ENCODE peak calls at places on chromosomes 2 and 18, in seven cellular contexts. One of them, this sample, is unnamed.

GRCh38 chr2:143778981-143779380 is 649.8 kb downstream of the ARHGAP15 start:
- DNase-seq in neuronal stem cell: no peak
- DNase-seq in H1: no peak
- DNase-seq in trophoblast cell: peak; percentile 64
- DNase-seq in mesendoderm: peak; percentile 99
- DNase-seq in IMR-90: peak; percentile 62
- DNase-seq in H9: peak; percentile 44
- DNase-seq in this sample: no peak

GRCh38 chr2:96156011-96156820 is 11.0 kb upstream of the DUSP2 start:
- DNase-seq in trophoblast cell: no peak
- DNase-seq in mesendoderm: no peak
- DNase-seq in neuronal stem cell: no peak
- DNase-seq in IMR-90: no peak
- DNase-seq in H9: no peak
- DNase-seq in H1: no peak
- DNase-seq in this sample: no peak

GRCh38 chr2:235510305-235510704 is 16.5 kb downstream of the AGAP1 start:
- DNase-seq in H9: no peak
- DNase-seq in IMR-90: no peak
- DNase-seq in trophoblast cell: no peak
- DNase-seq in H1: no peak
- DNase-seq in mesendoderm: no peak
- DNase-seq in neuronal stem cell: no peak
- DNase-seq in this sample: no peak

GRCh38 chr2:33589444-33589843 is 9.7 kb downstream of the FAM98A start:
- DNase-seq in mesendoderm: no peak
- DNase-seq in H9: no peak
- DNase-seq in trophoblast cell: no peak
- DNase-seq in IMR-90: peak; percentile 19
- DNase-seq in neuronal stem cell: no peak
- DNase-seq in H1: no peak
- DNase-seq in this sample: no peak

GRCh38 chr2:168515502-168515901 is 59.4 kb downstream of the CERS6 start:
- DNase-seq in H1: no peak
- DNase-seq in mesendoderm: no peak
- DNase-seq in neuronal stem cell: no peak
- DNase-seq in IMR-90: peak; percentile 76
- DNase-seq in H9: no peak
- DNase-seq in trophoblast cell: peak; percentile 56
- DNase-seq in this sample: peak; percentile 62

GRCh38 chr2:75053484-75054112 is 95.2 kb downstream of the POLE4 start:
- DNase-seq in IMR-90: peak; percentile 16
- DNase-seq in trophoblast cell: peak; percentile 78
- DNase-seq in H9: peak; percentile 82
- DNase-seq in H1: peak; percentile 31
- DNase-seq in mesendoderm: peak; percentile 80
- DNase-seq in neuronal stem cell: peak; percentile 15
- DNase-seq in this sample: peak; percentile 47

GRCh38 chr2:186670831-186671230 is 23.0 kb upstream of the FAM171B start:
- DNase-seq in IMR-90: no peak
- DNase-seq in neuronal stem cell: no peak
- DNase-seq in trophoblast cell: no peak
- DNase-seq in H1: no peak
- DNase-seq in H9: no peak
- DNase-seq in mesendoderm: no peak
- DNase-seq in this sample: no peak

GRCh38 chr18:5237083-5237722 is 40.1 kb upstream of the AKAIN1 start:
- DNase-seq in H1: no peak
- DNase-seq in H9: no peak
- DNase-seq in IMR-90: peak; percentile 34
- DNase-seq in neuronal stem cell: peak; percentile 1
- DNase-seq in trophoblast cell: no peak
- DNase-seq in mesendoderm: no peak
- DNase-seq in this sample: peak; percentile 44

GRCh38 chr2:50953021-50953420 is 78.9 kb downstream of the NRXN1 start:
- DNase-seq in trophoblast cell: peak; percentile 17
- DNase-seq in mesendoderm: no peak
- DNase-seq in IMR-90: peak; percentile 68
- DNase-seq in neuronal stem cell: no peak
- DNase-seq in H9: no peak
- DNase-seq in H1: no peak
- DNase-seq in this sample: no peak

GRCh38 chr2:239167766-239168444 is 232.9 kb downstream of the HDAC4 start:
- DNase-seq in mesendoderm: no peak
- DNase-seq in trophoblast cell: no peak
- DNase-seq in H9: no peak
- DNase-seq in neuronal stem cell: no peak
- DNase-seq in H1: no peak
- DNase-seq in IMR-90: no peak
- DNase-seq in this sample: no peak

GRCh38 chr2:147810883-147811765 is 33.7 kb upstream of the ACVR2A start:
- DNase-seq in mesendoderm: no peak
- DNase-seq in H1: no peak
- DNase-seq in IMR-90: no peak
- DNase-seq in neuronal stem cell: no peak
- DNase-seq in trophoblast cell: no peak
- DNase-seq in H9: no peak
- DNase-seq in this sample: no peak

GRCh38 chr2:234496835-234497591 is at the start of gene ARL4C:
- DNase-seq in H1: no peak
- DNase-seq in trophoblast cell: peak; percentile 67
- DNase-seq in IMR-90: peak; percentile 60
- DNase-seq in mesendoderm: peak; percentile 81
- DNase-seq in neuronal stem cell: peak; percentile 77
- DNase-seq in H9: peak; percentile 81
- DNase-seq in this sample: peak; percentile 82

GRCh38 chr2:171763602-171764001 is 76.3 kb downstream of the DYNC1I2 start:
- DNase-seq in H9: no peak
- DNase-seq in IMR-90: no peak
- DNase-seq in H1: no peak
- DNase-seq in mesendoderm: no peak
- DNase-seq in trophoblast cell: no peak
- DNase-seq in neuronal stem cell: no peak
- DNase-seq in this sample: peak; percentile 33

GRCh38 chr2:201769664-201770373 is 10.9 kb downstream of the ALS2 start:
- DNase-seq in H1: no peak
- DNase-seq in trophoblast cell: no peak
- DNase-seq in neuronal stem cell: no peak
- DNase-seq in H9: no peak
- DNase-seq in mesendoderm: no peak
- DNase-seq in IMR-90: no peak
- DNase-seq in this sample: no peak

GRCh38 chr2:169945515-169945914 is 118.3 kb downstream of the UBR3 start:
- DNase-seq in mesendoderm: no peak
- DNase-seq in neuronal stem cell: no peak
- DNase-seq in H1: no peak
- DNase-seq in H9: no peak
- DNase-seq in IMR-90: no peak
- DNase-seq in trophoblast cell: no peak
- DNase-seq in this sample: no peak

GRCh38 chr2:18883626-18884456 is 294.5 kb upstream of the NT5C1B start:
- DNase-seq in trophoblast cell: peak; percentile 19
- DNase-seq in H9: no peak
- DNase-seq in IMR-90: peak; percentile 62
- DNase-seq in neuronal stem cell: no peak
- DNase-seq in mesendoderm: peak; percentile 17
- DNase-seq in H1: no peak
- DNase-seq in this sample: peak; percentile 36

GRCh38 chr2:19860022-19860421 is 41.8 kb downstream of the TTC32 start:
- DNase-seq in H9: no peak
- DNase-seq in neuronal stem cell: no peak
- DNase-seq in mesendoderm: no peak
- DNase-seq in IMR-90: peak; percentile 85
- DNase-seq in trophoblast cell: no peak
- DNase-seq in H1: no peak
- DNase-seq in this sample: no peak

GRCh38 chr2:115549731-115550130 is 1107.3 kb downstream of the DPP10 start:
- DNase-seq in H1: no peak
- DNase-seq in IMR-90: no peak
- DNase-seq in H9: no peak
- DNase-seq in neuronal stem cell: no peak
- DNase-seq in mesendoderm: peak; percentile 65
- DNase-seq in trophoblast cell: peak; percentile 67
- DNase-seq in this sample: no peak

GRCh38 chr2:9232886-9233285 is 26.3 kb downstream of the ASAP2 start:
- DNase-seq in trophoblast cell: peak; percentile 89
- DNase-seq in IMR-90: peak; percentile 41
- DNase-seq in neuronal stem cell: no peak
- DNase-seq in H1: no peak
- DNase-seq in mesendoderm: no peak
- DNase-seq in H9: no peak
- DNase-seq in this sample: peak; percentile 64

GRCh38 chr2:63589148-63589972 is 597 bp downstream of the MDH1 start:
- DNase-seq in trophoblast cell: no peak
- DNase-seq in IMR-90: no peak
- DNase-seq in H9: no peak
- DNase-seq in H1: no peak
- DNase-seq in neuronal stem cell: no peak
- DNase-seq in mesendoderm: peak; percentile 73
- DNase-seq in this sample: peak; percentile 10

GRCh38 chr2:182148344-182148743 is 162.7 kb downstream of the PPP1R1C start:
- DNase-seq in IMR-90: no peak
- DNase-seq in mesendoderm: peak; percentile 12
- DNase-seq in trophoblast cell: peak; percentile 13
- DNase-seq in neuronal stem cell: no peak
- DNase-seq in H9: no peak
- DNase-seq in H1: no peak
- DNase-seq in this sample: no peak

GRCh38 chr2:167940361-167940744 is 307.0 kb downstream of the STK39 start:
- DNase-seq in IMR-90: no peak
- DNase-seq in H1: no peak
- DNase-seq in H9: no peak
- DNase-seq in mesendoderm: no peak
- DNase-seq in neuronal stem cell: no peak
- DNase-seq in trophoblast cell: no peak
- DNase-seq in this sample: no peak

GRCh38 chr2:38723173-38723572 is 28.0 kb downstream of the SRSF7 start:
- DNase-seq in neuronal stem cell: no peak
- DNase-seq in H9: no peak
- DNase-seq in mesendoderm: no peak
- DNase-seq in IMR-90: no peak
- DNase-seq in H1: no peak
- DNase-seq in trophoblast cell: no peak
- DNase-seq in this sample: no peak

GRCh38 chr2:5981241-5982055 is 289.3 kb downstream of the SOX11 start:
- DNase-seq in IMR-90: peak; percentile 12
- DNase-seq in mesendoderm: peak; percentile 77
- DNase-seq in trophoblast cell: no peak
- DNase-seq in neuronal stem cell: peak; percentile 45
- DNase-seq in H1: no peak
- DNase-seq in H9: peak; percentile 62
- DNase-seq in this sample: peak; percentile 13

DNA sequence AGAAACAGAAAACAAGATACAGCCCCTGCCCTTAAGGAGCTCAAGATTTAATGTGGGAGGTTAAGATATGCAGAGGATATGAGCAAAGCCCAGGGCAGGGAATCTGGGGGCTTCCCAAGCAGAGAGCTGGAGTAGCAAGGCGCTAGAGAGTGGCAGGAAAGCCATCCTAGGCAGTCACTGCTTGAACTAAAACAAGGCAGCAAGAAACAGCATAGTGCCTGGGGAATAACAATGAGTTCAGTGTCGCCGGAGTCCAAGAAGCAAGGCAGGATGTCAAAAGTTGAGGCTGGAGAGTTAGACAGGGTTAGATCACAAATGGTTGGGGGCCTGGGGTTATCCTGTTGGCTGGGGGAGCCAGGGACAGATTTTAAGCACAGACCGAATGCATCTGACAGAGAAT is 24.6 kb downstream of the CDH2 start:
- DNase-seq in H1: no peak
- DNase-seq in H9: no peak
- DNase-seq in neuronal stem cell: no peak
- DNase-seq in IMR-90: no peak
- DNase-seq in mesendoderm: peak; percentile 60
- DNase-seq in trophoblast cell: no peak
- DNase-seq in this sample: no peak
- H3K27ac ChIP-seq in H1: no peak overlapping the region
- H3K27ac ChIP-seq in H9: no peak overlapping the region
- H3K27ac ChIP-seq in neuronal stem cell: peak overlapping the region; percentile 8
- H3K27ac ChIP-seq in IMR-90: no peak overlapping the region
- H3K27ac ChIP-seq in mesendoderm: peak overlapping the region; percentile 35
- H3K27ac ChIP-seq in trophoblast cell: no peak overlapping the region
- H3K27ac ChIP-seq in this sample: no peak overlapping the region

GRCh38 chr2:2804528-2804927 is 473.5 kb upstream of the MYT1L start:
- DNase-seq in neuronal stem cell: no peak
- DNase-seq in IMR-90: no peak
- DNase-seq in H1: no peak
- DNase-seq in trophoblast cell: no peak
- DNase-seq in H9: no peak
- DNase-seq in mesendoderm: no peak
- DNase-seq in this sample: no peak
- H3K18ac ChIP-seq in neuronal stem cell: no peak overlapping the region
- H3K18ac ChIP-seq in IMR-90: no peak overlapping the region
- H3K18ac ChIP-seq in H1: no peak overlapping the region
- H3K18ac ChIP-seq in trophoblast cell: no peak overlapping the region
- H3K18ac ChIP-seq in H9: no peak overlapping the region
- H3K18ac ChIP-seq in mesendoderm: no peak overlapping the region
- H3K18ac ChIP-seq in this sample: no peak overlapping the region

DNA sequence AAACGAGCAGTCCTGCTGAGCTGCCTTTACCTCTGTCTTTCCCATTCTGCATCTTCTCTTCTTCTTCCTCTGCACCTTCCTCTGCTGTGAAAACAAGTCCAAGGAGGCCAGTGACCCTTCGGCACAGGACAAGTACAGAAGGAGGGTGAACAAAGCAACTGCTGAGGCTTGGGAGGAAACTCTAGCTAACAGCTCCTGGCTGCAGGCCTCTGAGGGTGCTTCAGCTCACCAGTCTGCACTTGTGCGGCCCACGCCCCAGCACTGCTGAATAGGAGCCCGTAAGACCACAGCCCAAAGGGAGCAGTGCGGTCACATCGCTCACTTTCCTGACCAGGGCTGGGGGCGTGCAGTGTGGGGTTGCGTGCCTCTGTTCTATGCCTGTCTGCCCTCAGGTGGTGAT is 42.1 kb upstream of the DNMT3A start:
- DNase-seq in IMR-90: no peak
- DNase-seq in trophoblast cell: no peak
- DNase-seq in H9: no peak
- DNase-seq in H1: no peak
- DNase-seq in mesendoderm: no peak
- DNase-seq in neuronal stem cell: no peak
- DNase-seq in this sample: no peak
- H3K27ac ChIP-seq in IMR-90: no peak overlapping the region
- H3K27ac ChIP-seq in trophoblast cell: no peak overlapping the region
- H3K27ac ChIP-seq in H9: no peak overlapping the region
- H3K27ac ChIP-seq in H1: no peak overlapping the region
- H3K27ac ChIP-seq in mesendoderm: no peak overlapping the region
- H3K27ac ChIP-seq in neuronal stem cell: no peak overlapping the region
- H3K27ac ChIP-seq in this sample: no peak overlapping the region

GRCh38 chr2:145058457-145058856 is 538.5 kb upstream of the ZEB2 start:
- DNase-seq in H1: no peak
- DNase-seq in H9: no peak
- DNase-seq in neuronal stem cell: no peak
- DNase-seq in mesendoderm: no peak
- DNase-seq in trophoblast cell: no peak
- DNase-seq in IMR-90: no peak
- DNase-seq in this sample: no peak
- H3K18ac ChIP-seq in H1: no peak overlapping the region
- H3K18ac ChIP-seq in H9: no peak overlapping the region
- H3K18ac ChIP-seq in neuronal stem cell: no peak overlapping the region
- H3K18ac ChIP-seq in mesendoderm: no peak overlapping the region
- H3K18ac ChIP-seq in trophoblast cell: no peak overlapping the region
- H3K18ac ChIP-seq in IMR-90: no peak overlapping the region
- H3K18ac ChIP-seq in this sample: no peak overlapping the region